ENCODE peak calls at places on chromosomes 12 and 14, in seven cellular contexts. U is heart left ventricle; E is breast epithelium; R is cardiac muscle cell; B is CD8-positive, alpha-beta memory T cell; I is ovary; M is right atrium auricular region. Z is an unnamed sample.
A peak's percentile ranks its signal among the peaks of the same experiment; 100 is the strongest.

GRCh38 chr14:22991852-22992251 is 9.5 kb upstream of the AJUBA start:
- DNase-seq in B (no peak), U (no peak), E (no peak), R (no peak), I (no peak), M (no peak), Z (no peak)

GRCh38 chr12:114875323-114875722 is 191.3 kb upstream of the TBX3 start:
- DNase-seq in M (no peak), E (no peak), R (no peak), I (no peak), U (no peak), B (no peak), Z (no peak)

GRCh38 chr14:74507085-74507484 is 13.5 kb downstream of the ISCA2 start:
- DNase-seq in R (no peak), M (no peak), E (no peak), B (no peak), I (no peak), U (peak; percentile 10), Z (no peak)

GRCh38 chr14:104858811-104859426 is 6.1 kb upstream of the CEP170B start:
- DNase-seq in M (no peak), B (no peak), E (peak; percentile 42), U (no peak), I (no peak), R (no peak), Z (no peak)

GRCh38 chr14:31982642-31983041 is 94.5 kb upstream of the ARHGAP5 start:
- DNase-seq in U (no peak), M (no peak), B (no peak), R (no peak), I (no peak), E (no peak), Z (no peak)

GRCh38 chr12:97899956-97900355 is 437.4 kb downstream of the RMST start:
- DNase-seq in M (no peak), E (no peak), U (no peak), I (no peak), R (no peak), B (no peak), Z (no peak)

GRCh38 chr12:42421844-42422779 is 96.1 kb downstream of the PPHLN1 start:
- DNase-seq in M (no peak), I (no peak), B (no peak), U (no peak), E (no peak), R (no peak), Z (no peak)

GRCh38 chr14:31843361-31844091 is 233.6 kb upstream of the ARHGAP5 start:
- DNase-seq in U (no peak), M (no peak), B (no peak), I (no peak), R (no peak), E (no peak), Z (no peak)

GRCh38 chr14:39228509-39229221 is 5.0 kb upstream of the MIA2 start:
- DNase-seq in E (no peak), R (no peak), U (no peak), I (no peak), B (no peak), M (no peak), Z (no peak)

GRCh38 chr12:96099986-96100385 is 64.6 kb upstream of the LTA4H start:
- DNase-seq in U (peak; percentile 28), R (no peak), B (no peak), E (no peak), M (no peak), I (no peak), Z (no peak)

GRCh38 chr14:100067971-100068959 is 3.0 kb downstream of the EVL start:
- DNase-seq in E (no peak), I (no peak), B (peak; percentile 93), M (peak; percentile 74), R (no peak), U (peak; percentile 33), Z (no peak)

GRCh38 chr14:38339704-38340103 is 83.8 kb upstream of the CLEC14A start:
- DNase-seq in B (no peak), U (no peak), I (no peak), M (no peak), R (no peak), E (no peak), Z (no peak)

GRCh38 chr12:49664167-49664566 is 40.8 kb downstream of the PRPF40B start:
- DNase-seq in R (no peak), M (no peak), I (no peak), B (no peak), E (no peak), U (no peak), Z (no peak)

GRCh38 chr14:35277179-35277578 is 15.0 kb upstream of the PSMA6 start:
- DNase-seq in E (no peak), U (no peak), M (no peak), R (no peak), I (no peak), B (no peak), Z (no peak)

GRCh38 chr14:99524804-99525698 is 43.8 kb downstream of the CCNK start:
- DNase-seq in I (peak; percentile 35), R (peak; percentile 47), E (no peak), M (no peak), B (peak; percentile 15), U (peak; percentile 25), Z (no peak)

GRCh38 chr14:49828640-49829039 is 23.9 kb downstream of the NEMF start:
- DNase-seq in U (no peak), M (no peak), B (no peak), I (no peak), R (no peak), E (no peak), Z (no peak)

GRCh38 chr12:107992870-107993451 is 136.1 kb upstream of the WSCD2 start:
- DNase-seq in U (no peak), M (no peak), R (peak; percentile 74), E (no peak), I (no peak), B (no peak), Z (no peak)

GRCh38 chr12:123006977-123007376 is 26.5 kb downstream of the ARL6IP4 start:
- DNase-seq in I (no peak), B (no peak), E (no peak), R (no peak), U (no peak), M (no peak), Z (no peak)

GRCh38 chr12:49000346-49000745 is 1.2 kb upstream of the DDN start:
- DNase-seq in R (no peak), I (no peak), U (no peak), E (no peak), B (no peak), M (no peak), Z (no peak)

GRCh38 chr12:108616941-108617858 is 16.5 kb downstream of the SELPLG start:
- DNase-seq in M (no peak), R (no peak), I (no peak), U (no peak), B (peak; percentile 62), E (no peak), Z (no peak)

GRCh38 chr12:19186722-19187661 is 57.5 kb downstream of the PLEKHA5 start:
- DNase-seq in I (no peak), M (no peak), U (no peak), R (peak; percentile 66), B (peak; percentile 8), E (no peak), Z (no peak)

GRCh38 chr12:6606331-6607131 is 648 bp downstream of the CHD4 start:
- DNase-seq in R (peak; percentile 63), B (peak; percentile 73), E (peak; percentile 56), U (peak; percentile 89), M (peak; percentile 67), I (peak; percentile 85), Z (no peak)

GRCh38 chr12:15336772-15337553 is 14.7 kb downstream of the PTPRO start:
- DNase-seq in M (no peak), U (no peak), I (no peak), B (no peak), E (no peak), R (no peak), Z (no peak)

GRCh38 chr14:52988153-52988552 is 37.3 kb upstream of the FERMT2 start:
- DNase-seq in U (no peak), I (no peak), E (no peak), R (no peak), M (no peak), B (no peak), Z (no peak)

GRCh38 chr12:106780010-106780625 is 5.6 kb downstream of the RIC8B start:
- DNase-seq in M (no peak), U (no peak), R (no peak), I (no peak), E (no peak), B (no peak), Z (no peak)

GRCh38 chr14:77113644-77114043 is 15.6 kb downstream of the CIPC start:
- DNase-seq in U (peak; percentile 85), B (no peak), E (no peak), I (no peak), M (no peak), R (peak; percentile 66), Z (no peak)

GRCh38 chr14:101033446-101034165 is 130.1 kb upstream of the RTL1 start:
- DNase-seq in B (no peak), E (peak; percentile 45), M (no peak), I (peak; percentile 16), R (no peak), U (no peak), Z (no peak)

DNA sequence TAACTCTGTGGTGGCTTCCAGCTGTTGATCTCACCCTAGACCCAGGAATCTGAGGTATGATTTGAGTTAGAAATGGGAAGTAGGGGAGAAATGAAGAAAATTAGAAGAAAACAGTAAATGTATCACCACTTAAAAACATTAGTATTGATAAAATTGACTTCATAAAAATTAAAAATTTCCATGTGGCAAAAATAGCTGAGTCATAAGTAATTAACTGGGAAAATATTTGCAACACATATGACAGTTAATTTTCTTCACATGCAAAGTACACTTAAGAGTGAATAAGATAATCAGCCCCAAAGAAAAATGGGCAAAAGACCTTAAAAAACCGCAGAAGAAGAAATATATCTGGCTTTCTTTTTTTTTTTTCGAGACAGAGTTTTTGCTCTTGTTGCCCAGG is 25.5 kb upstream of the ADIPOR2 start:
- DNase-seq in B (no peak), R (no peak), U (no peak), I (no peak), E (no peak), M (no peak), Z (no peak)
- H3K4me1 ChIP-seq in B (peaks cover 27% of the 10 kb centered on the region), R (peaks cover 9% of the 10 kb centered on the region), U (peaks cover 28% of the 10 kb centered on the region), I (peaks cover 10% of the 10 kb centered on the region), E (no peaks in the 10 kb centered on the region), M (no peaks in the 10 kb centered on the region), Z (peaks cover 6% of the 10 kb centered on the region)

DNA sequence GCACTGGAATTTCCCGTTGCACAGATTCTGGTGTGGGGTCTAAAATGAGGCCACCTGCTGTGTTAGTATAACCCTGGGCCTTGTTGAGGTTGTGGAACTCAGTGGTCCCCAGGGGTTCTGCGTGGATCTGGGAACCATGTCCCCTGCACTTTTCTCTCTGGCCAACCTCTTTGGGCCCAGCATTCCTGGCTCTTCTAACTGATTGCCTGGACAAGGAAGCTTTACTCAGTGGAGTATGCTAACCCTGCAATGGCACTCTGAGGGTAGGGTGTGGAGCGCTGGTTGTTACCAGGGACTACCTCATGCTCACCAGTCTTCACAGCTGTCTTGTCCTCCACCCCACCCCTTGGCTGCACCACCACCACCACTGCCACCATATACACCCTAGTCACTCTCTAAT is 39.2 kb downstream of the CPM start:
- DNase-seq in E (no peak), M (no peak), U (no peak), R (no peak), B (no peak), I (no peak), Z (no peak)
- H3K4me1 ChIP-seq in E (no peaks in the 10 kb centered on the region), M (no peaks in the 10 kb centered on the region), U (no peaks in the 10 kb centered on the region), R (peaks cover 2% of the 10 kb centered on the region), B (no peaks in the 10 kb centered on the region), I (peaks cover 7% of the 10 kb centered on the region), Z (no peaks in the 10 kb centered on the region)

GRCh38 chr14:103401223-103402214 is 16.3 kb downstream of the MARK3 start:
- DNase-seq in E (no peak), U (no peak), B (no peak), I (no peak), M (no peak), R (peak; percentile 49), Z (no peak)
- H3K4me1 ChIP-seq in E (no peaks in the 10 kb centered on the region), U (peaks cover 91% of the 10 kb centered on the region), B (peaks cover 58% of the 10 kb centered on the region), I (peaks cover 22% of the 10 kb centered on the region), M (no peaks in the 10 kb centered on the region), R (peaks cover 45% of the 10 kb centered on the region), Z (peaks cover 85% of the 10 kb centered on the region)

GRCh38 chr12:112126000-112126431 is 656 bp downstream of the TRAFD1 start:
- DNase-seq in M (no peak), E (no peak), B (no peak), U (no peak), R (no peak), I (no peak), Z (no peak)
- H3K4me1 ChIP-seq in M (no peaks in the 10 kb centered on the region), E (peaks cover 3% of the 10 kb centered on the region), B (peaks cover 51% of the 10 kb centered on the region), U (peaks cover 75% of the 10 kb centered on the region), R (peaks cover 41% of the 10 kb centered on the region), I (peaks cover 16% of the 10 kb centered on the region), Z (peaks cover 66% of the 10 kb centered on the region)

Z was measured in vagina.